ENCODE peak calls at places on chromosomes 2 and 18, in five cellular contexts. F is body of pancreas, D is breast epithelium, L is H54, S is heart left ventricle. T is an unnamed sample.

GRCh38 chr2:111707700-111708099 is 176.3 kb downstream of the ANAPC1 start:
- DNase-seq in F (no peak), S (no peak), L (no peak), D (no peak), T (no peak)

GRCh38 chr2:26224095-26224494 is 20.3 kb downstream of the HADHA start:
- DNase-seq in S (no peak), L (no peak), D (no peak), F (no peak), T (no peak)

GRCh38 chr2:35741556-35741955 is 614.0 kb upstream of the CRIM1 start:
- DNase-seq in F (no peak), L (peak), D (no peak), S (no peak), T (no peak)

GRCh38 chr18:57439617-57439975 is 4.4 kb downstream of the ONECUT2 start:
- DNase-seq in F (no peak), L (no peak), D (no peak), S (no peak), T (no peak)

GRCh38 chr2:48124592-48124991 is 218.3 kb upstream of the FBXO11 start:
- DNase-seq in D (no peak), S (no peak), F (no peak), L (no peak), T (no peak)

GRCh38 chr2:229273384-229274338 is 2.6 kb upstream of the PID1 start:
- DNase-seq in F (peak), S (no peak), D (no peak), L (peak), T (peak)

GRCh38 chr2:233165895-233166661 is 85.4 kb upstream of the ATG16L1 start:
- DNase-seq in D (peak), S (peak), L (peak), F (no peak), T (peak)

GRCh38 chr2:28896906-28897305 is 2.4 kb downstream of the WDR43 start:
- DNase-seq in D (no peak), F (no peak), L (peak), S (no peak), T (no peak)

GRCh38 chr2:209636066-209636465 is 135.6 kb upstream of the UNC80 start:
- DNase-seq in S (no peak), F (no peak), L (no peak), D (no peak), T (no peak)

GRCh38 chr2:48900321-48901014 is 144.9 kb upstream of the LHCGR start:
- DNase-seq in D (no peak), L (no peak), F (no peak), S (no peak), T (no peak)

DNA sequence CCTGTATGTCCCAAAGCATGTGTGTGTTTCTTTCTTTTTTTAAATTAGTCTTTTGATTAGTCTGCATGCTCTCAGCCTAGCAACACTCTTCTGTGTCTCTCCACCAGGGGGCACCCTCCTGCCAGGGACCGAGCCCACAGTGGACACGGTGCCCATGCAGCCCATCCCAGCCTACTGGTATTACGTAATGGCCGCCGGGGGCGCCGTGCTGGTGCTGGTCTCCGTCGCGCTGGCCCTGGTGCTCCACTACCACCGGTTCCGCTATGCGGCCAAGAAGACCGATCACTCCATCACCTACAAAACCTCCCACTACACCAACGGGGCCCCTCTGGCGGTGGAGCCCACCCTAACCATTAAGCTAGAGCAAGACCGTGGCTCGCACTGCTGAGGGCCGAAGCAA is 93.8 kb downstream of the NRP2 start:
- DNase-seq in L (peak), F (peak), D (no peak), S (peak), T (peak)
- TF ChIP-seq POLR2A in L (no peak), F (no peak), D (no peak), S (no peak), T (no peak)

GRCh38 chr2:73114273-73114867 is 1.6 kb upstream of the RAB11FIP5 start:
- DNase-seq in F (no peak), D (no peak), S (no peak), L (no peak), T (no peak)

GRCh38 chr2:73113634-73113958 is 848 bp upstream of the RAB11FIP5 start:
- DNase-seq in F (no peak), S (no peak), D (no peak), L (no peak), T (no peak)

GRCh38 chr2:73112026-73112912 is 479 bp downstream of the RAB11FIP5 start:
- DNase-seq in F (peak), S (no peak), L (no peak), D (no peak), T (peak)

GRCh38 chr2:73111300-73112025 is 1.3 kb downstream of the RAB11FIP5 start:
- DNase-seq in S (peak), L (peak), F (peak), D (peak), T (no peak)

GRCh38 chr2:73112913-73113633 is at the start of gene RAB11FIP5:
- DNase-seq in D (peak), S (peak), F (peak), L (peak), T (peak)
- TF ChIP-seq POLR2A in D (no peak), S (peak), F (peak), L (peak), T (no peak)

GRCh38 chr18:80149667-80150066 is 40.6 kb downstream of the ADNP2 start:
- DNase-seq in S (no peak), L (no peak), F (no peak), D (no peak), T (no peak)

GRCh38 chr18:80145191-80145799 is 36.2 kb downstream of the ADNP2 start:
- DNase-seq in S (no peak), F (no peak), D (no peak), L (no peak), T (no peak)

GRCh38 chr18:80148316-80149199 is 39.5 kb downstream of the ADNP2 start:
- DNase-seq in F (no peak), D (no peak), L (no peak), S (no peak), T (no peak)

GRCh38 chr18:80147037-80147417 is 38.0 kb downstream of the ADNP2 start:
- DNase-seq in S (no peak), D (no peak), F (no peak), L (no peak), T (no peak)

GRCh38 chr18:80147418-80148315 is 38.6 kb downstream of the ADNP2 start:
- DNase-seq in S (peak), D (peak), F (peak), L (no peak), T (peak)
- TF ChIP-seq POLR2A in S (no peak), D (no peak), F (peak), L (peak), T (no peak)

DNA sequence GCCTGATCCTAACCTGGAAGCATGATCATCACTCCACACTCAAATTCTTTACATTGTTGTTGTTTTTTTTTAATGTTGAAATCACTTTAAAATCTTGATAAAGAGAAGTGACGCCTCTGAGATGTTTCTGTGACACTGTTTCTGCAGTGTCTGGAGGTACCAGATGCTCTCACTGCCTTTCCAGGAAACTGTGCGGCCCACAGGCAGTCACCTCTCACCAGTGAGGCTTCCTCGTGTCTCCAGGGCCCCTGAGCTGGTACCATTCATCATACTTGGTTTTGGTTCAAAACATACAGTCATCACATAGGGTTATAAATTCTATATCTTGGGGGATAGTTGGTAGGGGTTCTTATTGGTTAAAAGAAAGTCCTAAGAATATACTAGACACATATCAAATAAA is 10.1 kb upstream of the ID2 start:
- DNase-seq in L (no peak), F (no peak), D (no peak), S (no peak), T (no peak)
- TF ChIP-seq POLR2A in L (no peak), F (no peak), D (no peak), S (no peak), T (no peak)

DNA sequence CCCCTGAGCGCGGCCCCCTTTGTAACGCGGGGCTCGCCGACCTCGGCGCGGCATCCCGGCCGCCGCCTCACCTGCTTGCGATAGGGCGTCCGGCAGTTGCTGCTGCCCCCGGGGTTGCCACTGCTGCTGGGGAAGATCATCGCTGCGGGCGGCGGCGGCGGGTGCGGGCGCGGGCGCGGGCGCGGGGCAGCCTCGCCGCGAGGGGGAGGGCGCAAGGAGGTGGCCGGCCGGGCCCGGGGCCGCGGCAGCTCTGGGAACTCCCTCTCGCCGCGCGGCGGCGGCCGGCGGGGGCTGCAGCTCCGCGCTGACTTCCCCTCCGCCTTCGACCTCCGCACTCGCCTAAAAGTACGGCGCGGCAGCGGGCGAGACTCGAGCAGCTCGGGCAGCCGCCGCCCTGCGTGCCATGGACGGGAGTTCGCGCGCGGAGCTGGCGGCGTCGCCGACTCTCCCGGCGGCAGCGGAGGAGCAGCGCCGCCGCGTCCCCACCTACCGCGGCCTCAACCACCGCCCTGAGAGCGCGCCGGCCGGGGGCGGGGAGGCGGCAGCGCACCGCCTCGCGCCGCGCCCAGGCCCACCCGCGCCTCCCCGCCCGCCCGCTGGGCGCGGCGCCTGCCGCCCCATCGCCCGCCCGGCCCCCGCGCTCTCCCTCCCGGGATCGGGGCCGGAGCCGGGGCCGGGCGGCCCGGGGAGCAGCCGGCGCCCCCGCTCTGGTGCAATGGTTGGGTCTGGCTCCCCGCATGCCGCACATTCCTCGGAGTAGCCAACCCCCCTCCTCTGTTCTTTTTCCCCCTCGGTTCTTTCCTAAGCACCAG is 86.0 kb downstream of the RBMS1 start:
- DNase-seq in S (peak), L (no peak), D (peak), F (peak), T (peak)
- TF ChIP-seq POLR2A in S (peak), L (peak), D (no peak), F (peak), T (peak)

GRCh38 chr2:24821433-24821891 is 28.2 kb downstream of the CENPO start:
- DNase-seq in L (no peak), F (no peak), D (no peak), S (no peak), T (no peak)

GRCh38 chr2:24820175-24820513 is 26.9 kb downstream of the CENPO start:
- DNase-seq in F (no peak), D (no peak), L (no peak), S (no peak), T (no peak)

GRCh38 chr2:24820598-24821432 is 27.6 kb downstream of the CENPO start:
- DNase-seq in S (no peak), L (no peak), D (no peak), F (no peak), T (no peak)

GRCh38 chr2:24824071-24824588 is 30.9 kb downstream of the CENPO start:
- DNase-seq in S (no peak), F (no peak), D (no peak), L (no peak), T (no peak)

GRCh38 chr2:24822049-24822706 is 29.0 kb downstream of the CENPO start:
- DNase-seq in L (no peak), F (no peak), D (no peak), S (no peak), T (no peak)
- TF ChIP-seq POLR2A in L (no peak), F (no peak), D (no peak), S (no peak), T (no peak)

T was measured in erythroblast.